ENCODE peak calls at places on chromosomes 4 and X, in nine cellular contexts. Y is tibial nerve, R is transverse colon, X is sigmoid colon, J is A549, F is stomach, T is SK-N-SH, V is GM12878, D is H1. A is an unnamed sample.

GRCh38 chr4:72302981-72303704 is 265.9 kb downstream of the ADAMTS3 start:
- DNase-seq in Y (peak), R (peak), X (no peak), J (peak), F (peak), T (peak), V (no peak), D (no peak), A (no peak)

GRCh38 chr4:3340703-3341088 is 47.9 kb downstream of the RGS12 start:
- DNase-seq in Y (no peak), R (no peak), X (no peak), J (peak), F (peak), T (no peak), V (no peak), D (no peak), A (no peak)

GRCh38 chrX:54223581-54223980 is 40.5 kb upstream of the FAM120C start:
- DNase-seq in Y (no peak), R (no peak), X (no peak), J (no peak), F (no peak), T (no peak), V (no peak), D (no peak), A (no peak)

GRCh38 chr4:124931050-124931449 is 218.5 kb upstream of the ANKRD50 start:
- DNase-seq in Y (no peak), R (no peak), X (no peak), J (no peak), F (no peak), T (no peak), V (no peak), D (no peak), A (no peak)

GRCh38 chrX:6813836-6814370 is 279.0 kb upstream of the VCX3A start:
- DNase-seq in Y (no peak), R (no peak), X (no peak), J (no peak), F (no peak), T (no peak), V (no peak), D (no peak), A (no peak)

GRCh38 chr4:31545755-31546154 is 825.6 kb downstream of the PCDH7 start:
- DNase-seq in Y (no peak), R (no peak), X (no peak), J (no peak), F (no peak), T (no peak), V (no peak), D (no peak), A (no peak)

GRCh38 chrX:127457161-127457560 is 595.0 kb downstream of the ACTRT1 start:
- DNase-seq in Y (no peak), R (no peak), X (no peak), J (no peak), F (no peak), T (no peak), V (no peak), D (no peak), A (no peak)

GRCh38 chr4:176014583-176015108 is 51.0 kb upstream of the WDR17 start:
- DNase-seq in Y (no peak), R (no peak), X (no peak), J (no peak), F (no peak), T (no peak), V (no peak), D (no peak), A (no peak)

GRCh38 chr4:122619583-122619982 is 1.3 kb downstream of the IL21 start:
- DNase-seq in Y (no peak), R (no peak), X (no peak), J (no peak), F (no peak), T (no peak), V (no peak), D (no peak), A (no peak)

GRCh38 chr4:180898305-180898704 is 1344.9 kb upstream of the TENM3 start:
- DNase-seq in Y (no peak), R (no peak), X (no peak), J (no peak), F (no peak), T (no peak), V (no peak), D (no peak), A (no peak)

GRCh38 chr4:151719045-151719743 is 41.6 kb downstream of the GATB start:
- DNase-seq in Y (no peak), R (no peak), X (no peak), J (no peak), F (no peak), T (no peak), V (no peak), D (no peak), A (no peak)

GRCh38 chr4:11821774-11822430 is 393.2 kb upstream of the HS3ST1 start:
- DNase-seq in Y (no peak), R (no peak), X (no peak), J (no peak), F (no peak), T (no peak), V (no peak), D (peak), A (no peak)

GRCh38 chr4:39713691-39714090 is 15.8 kb downstream of the UBE2K start:
- DNase-seq in Y (no peak), R (no peak), X (no peak), J (no peak), F (no peak), T (peak), V (no peak), D (no peak), A (no peak)

GRCh38 chr4:162234595-162234994 is 70.8 kb upstream of the FSTL5 start:
- DNase-seq in Y (no peak), R (no peak), X (no peak), J (no peak), F (no peak), T (no peak), V (no peak), D (no peak), A (no peak)

GRCh38 chr4:25552580-25553271 is 102.9 kb upstream of the SLC34A2 start:
- DNase-seq in Y (no peak), R (peak), X (no peak), J (peak), F (peak), T (no peak), V (no peak), D (no peak), A (no peak)

GRCh38 chr4:185565696-185566095 is 30.4 kb upstream of the PDLIM3 start:
- DNase-seq in Y (no peak), R (no peak), X (no peak), J (no peak), F (no peak), T (no peak), V (no peak), D (no peak), A (no peak)
- H3K27ac ChIP-seq in Y (no peak), R (peak), X (peak), J (no peak), F (peak), T (no peak), V (no peak), D (no peak), A (peak)

GRCh38 chrX:120000490-120001246 is 57.1 kb upstream of the NKAP start:
- DNase-seq in Y (no peak), R (no peak), X (no peak), J (no peak), F (no peak), T (no peak), V (no peak), D (no peak), A (no peak)
- TF ChIP-seq EP300 in Y (no peak), R (no peak), X (no peak), J (no peak), F (no peak), T (no peak), V (no peak), D (no peak), A (no peak)

DNA sequence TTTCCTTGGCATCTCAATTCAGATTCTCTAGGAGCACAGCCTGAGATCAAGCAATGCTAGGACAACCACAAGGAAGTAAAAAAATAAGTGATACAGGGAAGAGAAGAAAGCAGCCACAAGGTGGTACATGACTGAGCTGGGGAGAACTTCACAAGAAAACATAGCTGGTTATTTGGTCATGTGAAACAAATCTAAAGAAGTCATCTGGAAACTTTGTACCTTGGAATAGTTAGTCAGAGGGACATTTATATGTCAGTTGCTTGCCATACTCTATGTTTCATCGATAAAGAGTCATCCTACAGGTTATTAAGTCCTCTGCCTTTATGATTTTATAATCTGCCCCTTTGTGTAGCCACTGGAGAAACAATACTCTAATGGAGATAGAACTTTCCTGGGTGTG is 575.1 kb downstream of the IL15 start:
- DNase-seq in Y (no peak), R (no peak), X (no peak), J (peak), F (no peak), T (no peak), V (no peak), D (no peak), A (no peak)
- TF ChIP-seq CTCF in Y (no peak), R (no peak), X (no peak), J (no peak), F (no peak), T (no peak), V (no peak), D (no peak), A (no peak)

DNA sequence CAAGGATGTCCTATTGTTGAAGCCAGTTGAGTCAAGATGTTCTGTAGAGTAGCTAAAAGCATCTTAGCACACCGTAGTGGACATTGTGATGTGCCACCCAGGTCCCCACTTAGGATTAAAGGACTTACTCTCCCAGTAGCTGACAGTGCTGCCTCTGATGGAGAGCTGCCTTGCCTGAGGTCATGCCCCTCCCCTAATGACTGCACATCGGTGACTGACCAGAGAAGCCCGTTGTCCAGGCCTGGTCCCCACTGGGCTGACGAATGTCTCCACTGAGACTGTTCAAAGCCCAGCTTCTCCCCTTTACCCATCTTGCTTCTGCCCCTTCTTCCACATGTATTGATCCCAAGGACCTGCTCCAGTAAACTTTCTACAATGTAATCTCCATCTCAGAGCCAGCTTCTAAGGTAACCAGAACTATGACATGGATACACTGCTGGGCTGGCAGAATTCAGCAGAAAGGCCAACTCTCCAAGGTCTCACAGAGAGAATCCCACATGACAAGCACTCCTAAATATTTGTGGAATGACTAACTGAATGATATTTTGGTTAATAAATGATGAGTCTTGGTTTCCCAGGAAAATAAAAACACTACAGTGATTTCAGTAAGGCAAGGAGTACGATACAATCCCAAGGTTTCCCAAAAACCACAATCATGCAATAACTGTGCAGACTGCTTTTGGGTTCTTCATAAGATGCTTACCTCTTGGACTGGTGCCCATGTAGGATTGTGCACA is 82.4 kb upstream of the TMEM150C start:
- DNase-seq in Y (no peak), R (no peak), X (no peak), J (peak), F (no peak), T (no peak), V (no peak), D (no peak), A (no peak)
- H3K27ac ChIP-seq in Y (no peak), R (no peak), X (no peak), J (no peak), F (no peak), T (peak), V (no peak), D (no peak), A (no peak)

GRCh38 chrX:96481831-96482230 is 202.8 kb upstream of the DIAPH2 start:
- DNase-seq in Y (no peak), R (no peak), X (no peak), J (no peak), F (no peak), T (no peak), V (no peak), D (no peak), A (no peak)
- TF ChIP-seq EP300 in Y (no peak), R (no peak), X (no peak), J (no peak), F (no peak), T (no peak), V (no peak), D (no peak), A (no peak)